ENCODE peak calls at places on chromosomes 12 and 14, in ten cellular contexts. V, U, D, I, W, M, E, G, Q and S are unnamed samples.

GRCh38 chr12:11687538-11687937 is 38.1 kb downstream of the ETV6 start:
- DNase-seq in V (no peak), U (no peak), D (no peak), I (no peak), W (no peak), M (no peak), E (no peak), G (no peak), Q (no peak), S (no peak)

GRCh38 chr12:122980192-122981035 is at the start of gene ARL6IP4:
- DNase-seq in V (peak), U (peak), D (peak), I (peak), W (no peak), M (peak), E (no peak), G (peak), Q (peak), S (peak)

GRCh38 chr12:42094277-42094676 is 50.4 kb downstream of the GXYLT1 start:
- DNase-seq in V (no peak), U (no peak), D (peak), I (no peak), W (no peak), M (no peak), E (no peak), G (no peak), Q (no peak), S (peak)

GRCh38 chr12:95739561-95740313 is 50.8 kb downstream of the NTN4 start:
- DNase-seq in V (no peak), U (no peak), D (no peak), I (no peak), W (no peak), M (peak), E (no peak), G (no peak), Q (no peak), S (no peak)

GRCh38 chr14:92914087-92914656 is 8.8 kb upstream of the CHGA start:
- DNase-seq in V (peak), U (peak), D (peak), I (no peak), W (no peak), M (peak), E (no peak), G (peak), Q (no peak), S (peak)

GRCh38 chr14:78254911-78255431 is 84.8 kb downstream of the NRXN3 start:
- DNase-seq in V (no peak), U (peak), D (peak), I (no peak), W (no peak), M (no peak), E (no peak), G (no peak), Q (no peak), S (peak)

GRCh38 chr12:50074936-50075807 is 10.0 kb upstream of the SMARCD1 start:
- DNase-seq in V (peak), U (peak), D (peak), I (peak), W (no peak), M (peak), E (no peak), G (peak), Q (peak), S (peak)

GRCh38 chr12:6851921-6852650 is at the start of gene USP5:
- DNase-seq in V (peak), U (peak), D (peak), I (peak), W (peak), M (peak), E (peak), G (peak), Q (peak), S (peak)

GRCh38 chr12:60494249-60494648 is 898.4 kb downstream of the SLC16A7 start:
- DNase-seq in V (peak), U (peak), D (peak), I (no peak), W (no peak), M (no peak), E (no peak), G (peak), Q (no peak), S (peak)

GRCh38 chr12:80241576-80242273 is 142.4 kb downstream of the OTOGL start:
- DNase-seq in V (no peak), U (no peak), D (peak), I (no peak), W (no peak), M (no peak), E (no peak), G (no peak), Q (no peak), S (peak)

GRCh38 chr12:124321040-124321481 is 26.2 kb downstream of the RFLNA start:
- DNase-seq in V (peak), U (peak), D (peak), I (peak), W (no peak), M (peak), E (no peak), G (peak), Q (no peak), S (peak)

GRCh38 chr12:85672436-85672835 is 163.8 kb downstream of the RASSF9 start:
- DNase-seq in V (no peak), U (no peak), D (no peak), I (no peak), W (no peak), M (no peak), E (no peak), G (no peak), Q (no peak), S (no peak)

GRCh38 chr14:71314717-71315116 is 407.5 kb downstream of the PCNX1 start:
- DNase-seq in V (no peak), U (no peak), D (no peak), I (no peak), W (no peak), M (no peak), E (no peak), G (no peak), Q (no peak), S (no peak)

GRCh38 chr14:71311061-71311460 is 403.8 kb downstream of the PCNX1 start:
- DNase-seq in V (no peak), U (no peak), D (no peak), I (no peak), W (no peak), M (no peak), E (no peak), G (no peak), Q (no peak), S (no peak)

GRCh38 chr14:71304588-71305133 is 397.4 kb downstream of the PCNX1 start:
- DNase-seq in V (no peak), U (no peak), D (no peak), I (no peak), W (no peak), M (no peak), E (no peak), G (no peak), Q (no peak), S (no peak)

GRCh38 chr14:71308671-71309070 is 401.4 kb downstream of the PCNX1 start:
- DNase-seq in V (no peak), U (no peak), D (no peak), I (no peak), W (no peak), M (no peak), E (no peak), G (no peak), Q (no peak), S (no peak)

GRCh38 chr14:71309756-71310155 is 402.5 kb downstream of the PCNX1 start:
- DNase-seq in V (no peak), U (no peak), D (no peak), I (no peak), W (no peak), M (no peak), E (no peak), G (no peak), Q (no peak), S (peak)
- TF ChIP-seq CTCF in V (no peak), U (no peak), D (no peak), I (no peak), W (no peak), M (no peak), E (no peak), G (peak), Q (peak), S (no peak)

GRCh38 chr12:1592444-1593231 is 1.7 kb downstream of the FBXL14 start:
- DNase-seq in V (peak), U (peak), D (peak), I (peak), W (no peak), M (peak), E (no peak), G (peak), Q (peak), S (peak)
- TF ChIP-seq CTCF in V (no peak), U (no peak), D (no peak), I (no peak), W (no peak), M (no peak), E (no peak), G (peak), Q (no peak), S (no peak)

DNA sequence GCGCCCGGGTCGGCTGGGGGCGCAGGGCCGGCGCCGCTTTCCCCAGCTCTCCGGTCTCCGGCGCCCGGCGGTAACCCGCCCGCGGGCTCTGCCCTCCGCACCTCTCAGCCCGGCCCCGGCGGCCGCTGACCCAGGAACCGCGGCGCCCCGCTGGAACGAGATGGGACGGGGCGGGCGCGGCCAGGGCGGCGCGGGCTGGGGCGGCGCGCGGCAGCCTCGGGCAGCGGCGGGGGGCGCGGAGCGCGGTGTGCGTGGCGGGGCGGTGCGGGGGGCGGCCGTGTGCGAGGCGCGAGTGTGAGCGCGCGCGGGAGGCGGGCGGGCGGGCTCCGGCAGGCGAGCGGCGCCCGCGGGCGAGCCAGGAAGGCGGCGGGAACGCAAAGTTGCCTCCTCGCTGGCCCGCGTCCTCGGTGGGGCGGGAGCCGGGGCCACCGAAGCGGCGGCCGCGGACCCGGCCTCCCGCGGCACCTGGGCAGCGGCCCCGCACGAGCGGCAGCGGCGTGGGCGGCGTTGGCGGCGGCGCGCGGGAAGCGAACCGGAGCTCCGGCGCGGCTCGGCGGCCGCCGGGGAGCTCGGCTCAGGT is 671 bp upstream of the DIO3 start:
- DNase-seq in V (no peak), U (no peak), D (no peak), I (no peak), W (no peak), M (no peak), E (no peak), G (no peak), Q (peak), S (no peak)
- TF ChIP-seq CTCF in V (no peak), U (no peak), D (no peak), I (no peak), W (no peak), M (no peak), E (no peak), G (no peak), Q (no peak), S (no peak)

GRCh38 chr12:105285378-105285777 is 45.1 kb upstream of the C12orf75 start:
- DNase-seq in V (no peak), U (no peak), D (no peak), I (no peak), W (no peak), M (no peak), E (no peak), G (no peak), Q (no peak), S (no peak)

GRCh38 chr12:105278043-105278697 is 42.2 kb upstream of the APPL2 start:
- DNase-seq in V (no peak), U (peak), D (no peak), I (no peak), W (no peak), M (no peak), E (no peak), G (no peak), Q (no peak), S (no peak)

GRCh38 chr12:105279460-105280056 is 43.6 kb upstream of the APPL2 start:
- DNase-seq in V (peak), U (peak), D (peak), I (peak), W (no peak), M (no peak), E (no peak), G (peak), Q (no peak), S (peak)

GRCh38 chr12:105280966-105281693 is 45.2 kb upstream of the APPL2 start:
- DNase-seq in V (no peak), U (no peak), D (peak), I (no peak), W (no peak), M (no peak), E (no peak), G (no peak), Q (no peak), S (no peak)

GRCh38 chr12:105281694-105282049 is 45.7 kb upstream of the APPL2 start:
- DNase-seq in V (no peak), U (no peak), D (no peak), I (no peak), W (no peak), M (no peak), E (no peak), G (no peak), Q (no peak), S (no peak)
- TF ChIP-seq CTCF in V (no peak), U (no peak), D (no peak), I (no peak), W (no peak), M (no peak), E (no peak), G (no peak), Q (peak), S (peak)

DNA sequence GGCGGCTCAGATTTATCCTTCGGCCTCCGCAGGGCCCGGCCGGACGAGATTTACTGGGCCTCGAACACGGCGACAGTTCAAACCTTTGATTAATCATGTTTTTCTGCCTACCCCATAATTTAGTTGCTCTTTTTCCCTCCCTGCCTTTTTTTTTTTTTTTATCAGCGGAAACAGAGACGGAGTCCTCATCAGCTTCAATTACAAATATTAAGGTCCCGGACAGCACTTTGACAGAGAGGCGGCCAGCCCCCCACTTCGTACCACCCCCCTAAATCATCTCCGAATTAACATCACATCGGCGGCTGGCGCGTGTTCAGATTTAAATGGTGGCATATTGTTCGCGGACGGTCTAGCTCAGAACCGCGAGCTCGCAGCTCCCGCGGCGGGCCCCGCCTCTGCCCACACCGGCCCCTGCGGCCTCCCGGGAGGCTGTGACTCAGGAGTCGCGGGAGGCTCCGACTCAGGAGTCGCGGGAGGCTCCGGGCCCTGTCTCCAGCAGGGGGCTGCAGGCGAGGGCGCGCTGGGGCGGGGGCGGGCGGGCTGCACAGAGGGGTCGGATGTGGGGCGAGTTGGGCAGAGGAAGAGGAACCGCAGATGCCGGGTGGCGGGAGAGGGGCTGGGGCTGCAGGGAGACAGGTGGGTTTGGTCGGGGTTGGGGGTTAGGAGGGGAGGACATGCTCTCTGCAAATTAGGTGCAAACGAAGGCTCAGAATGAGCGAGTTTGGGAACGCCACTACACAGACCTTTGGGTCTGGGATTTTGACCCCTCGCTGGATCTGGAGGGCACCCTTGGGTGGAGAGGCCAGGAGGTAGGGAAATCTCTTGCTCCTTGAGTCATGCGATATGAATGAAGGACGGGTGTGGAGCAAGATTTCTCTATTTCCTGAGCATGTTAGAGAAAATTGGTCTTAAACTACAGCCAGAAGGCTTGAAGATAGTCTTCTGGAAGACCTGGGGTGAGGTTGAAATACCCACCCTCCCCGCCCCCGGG is 19.6 kb upstream of the ATP5MC2 start:
- DNase-seq in V (no peak), U (no peak), D (peak), I (peak), W (no peak), M (peak), E (no peak), G (peak), Q (peak), S (peak)
- TF ChIP-seq CTCF in V (no peak), U (no peak), D (peak), I (peak), W (no peak), M (no peak), E (peak), G (peak), Q (no peak), S (no peak)

GRCh38 chr12:65232490-65233077 is 45.9 kb upstream of the MSRB3 start:
- DNase-seq in V (peak), U (peak), D (peak), I (no peak), W (no peak), M (no peak), E (no peak), G (no peak), Q (no peak), S (peak)
- TF ChIP-seq CTCF in V (peak), U (peak), D (peak), I (peak), W (peak), M (peak), E (peak), G (peak), Q (peak), S (no peak)

GRCh38 chr14:86780461-86780860 is 1212.5 kb downstream of the GALC start:
- DNase-seq in V (no peak), U (no peak), D (no peak), I (no peak), W (no peak), M (no peak), E (no peak), G (no peak), Q (no peak), S (no peak)

GRCh38 chr14:86779416-86779815 is 1213.6 kb downstream of the GALC start:
- DNase-seq in V (no peak), U (no peak), D (peak), I (no peak), W (no peak), M (no peak), E (no peak), G (no peak), Q (no peak), S (peak)

GRCh38 chr14:86782092-86782580 is 1210.8 kb downstream of the GALC start:
- DNase-seq in V (no peak), U (no peak), D (no peak), I (no peak), W (no peak), M (no peak), E (no peak), G (no peak), Q (no peak), S (no peak)

GRCh38 chr14:86777950-86778602 is 1214.9 kb downstream of the GALC start:
- DNase-seq in V (no peak), U (no peak), D (peak), I (no peak), W (no peak), M (no peak), E (no peak), G (no peak), Q (no peak), S (peak)

GRCh38 chr14:86781111-86781510 is 1211.9 kb downstream of the GALC start:
- DNase-seq in V (no peak), U (no peak), D (no peak), I (no peak), W (no peak), M (no peak), E (no peak), G (no peak), Q (no peak), S (no peak)
- TF ChIP-seq CTCF in V (no peak), U (no peak), D (no peak), I (no peak), W (no peak), M (no peak), E (no peak), G (no peak), Q (no peak), S (peak)

GRCh38 chr12:84492381-84492883 is 420.2 kb downstream of the SLC6A15 start:
- DNase-seq in V (no peak), U (no peak), D (no peak), I (no peak), W (no peak), M (no peak), E (no peak), G (no peak), Q (no peak), S (peak)

GRCh38 chr12:84502907-84503787 is 409.5 kb downstream of the SLC6A15 start:
- DNase-seq in V (peak), U (peak), D (peak), I (peak), W (no peak), M (no peak), E (no peak), G (peak), Q (no peak), S (peak)

GRCh38 chr12:84502180-84502857 is 410.3 kb downstream of the SLC6A15 start:
- DNase-seq in V (no peak), U (no peak), D (peak), I (no peak), W (no peak), M (no peak), E (no peak), G (no peak), Q (no peak), S (peak)

DNA sequence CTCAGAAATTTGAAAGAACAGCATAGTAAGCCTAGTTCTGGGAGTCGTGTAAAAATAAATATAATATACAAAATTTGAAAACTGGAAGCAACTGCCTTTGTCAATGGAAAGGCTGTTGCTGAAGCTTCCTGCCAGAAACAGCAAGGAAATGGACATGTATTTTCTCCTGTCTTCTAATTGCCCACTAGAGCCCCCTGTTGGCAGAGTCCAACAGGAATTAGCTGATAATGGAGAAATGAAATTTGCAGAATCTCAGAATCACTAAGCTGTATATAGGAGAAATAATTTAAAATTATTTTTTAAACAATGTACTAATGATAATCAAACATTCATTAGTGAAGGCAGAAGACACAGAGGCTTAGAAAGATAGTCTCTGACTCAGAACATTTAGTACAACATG is 414.8 kb downstream of the SLC6A15 start:
- DNase-seq in V (no peak), U (peak), D (no peak), I (no peak), W (no peak), M (no peak), E (no peak), G (peak), Q (no peak), S (peak)
- TF ChIP-seq CTCF in V (peak), U (peak), D (no peak), I (no peak), W (no peak), M (no peak), E (no peak), G (peak), Q (peak), S (peak)

GRCh38 chr12:107669946-107670345 is 15.7 kb upstream of the PWP1 start:
- DNase-seq in V (no peak), U (no peak), D (no peak), I (no peak), W (no peak), M (no peak), E (no peak), G (no peak), Q (no peak), S (no peak)

GRCh38 chr12:107668320-107668719 is 17.3 kb upstream of the PWP1 start:
- DNase-seq in V (no peak), U (no peak), D (no peak), I (no peak), W (no peak), M (no peak), E (no peak), G (no peak), Q (no peak), S (no peak)

GRCh38 chr12:107668743-107669142 is 16.9 kb upstream of the PWP1 start:
- DNase-seq in V (no peak), U (no peak), D (no peak), I (no peak), W (no peak), M (no peak), E (no peak), G (no peak), Q (no peak), S (no peak)

GRCh38 chr12:107667464-107667863 is 18.1 kb upstream of the PWP1 start:
- DNase-seq in V (no peak), U (no peak), D (no peak), I (no peak), W (no peak), M (no peak), E (no peak), G (no peak), Q (no peak), S (no peak)

GRCh38 chr12:107670999-107671643 is 14.5 kb upstream of the PWP1 start:
- DNase-seq in V (peak), U (peak), D (peak), I (peak), W (no peak), M (no peak), E (no peak), G (peak), Q (no peak), S (peak)
- TF ChIP-seq CTCF in V (peak), U (peak), D (peak), I (peak), W (no peak), M (no peak), E (no peak), G (peak), Q (peak), S (peak)

DNA sequence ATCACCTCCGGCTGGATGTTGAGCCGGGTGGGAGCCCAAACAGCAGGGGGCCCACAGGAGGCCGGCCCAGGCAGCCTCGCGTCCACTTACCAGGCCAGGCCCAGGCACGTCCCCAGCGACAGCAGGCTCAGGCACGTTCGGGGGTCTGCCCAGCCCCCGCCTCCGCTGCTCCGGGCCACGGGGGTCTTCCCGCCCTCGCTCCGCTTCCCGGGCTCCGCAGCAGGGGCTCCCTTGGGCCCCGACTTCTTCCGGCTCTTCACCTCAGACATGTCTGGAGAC is 216 bp downstream of the IKBIP start:
- DNase-seq in V (peak), U (no peak), D (peak), I (peak), W (no peak), M (no peak), E (no peak), G (no peak), Q (no peak), S (peak)
- TF ChIP-seq CTCF in V (no peak), U (no peak), D (peak), I (no peak), W (no peak), M (no peak), E (no peak), G (no peak), Q (no peak), S (no peak)